ENCODE peak calls at places on chromosomes 2 and 18, in four cellular contexts. L is GM23338, V is stomach, T is SK-N-SH. D is an unnamed sample.
A peak's percentile ranks its signal among the peaks of the same experiment; 100 is the strongest.

GRCh38 chr18:23135679-23136325 is 517 bp downstream of the CABLES1 start:
- DNase-seq in V (peak; percentile 55), T (peak; percentile 84), L (peak; percentile 45), D (no peak)

GRCh38 chr2:237456200-237456731 is 30.8 kb upstream of the MLPH start:
- DNase-seq in V (no peak), T (no peak), L (no peak), D (no peak)

GRCh38 chr2:79453918-79454317 is 58.9 kb upstream of the CTNNA2 start:
- DNase-seq in L (peak; percentile 74), V (no peak), T (no peak), D (no peak)

GRCh38 chr2:69577467-69578200 is 65.9 kb downstream of the AAK1 start:
- DNase-seq in V (no peak), T (no peak), L (no peak), D (no peak)

GRCh38 chr2:41381701-41382100 is 666.1 kb upstream of the PKDCC start:
- DNase-seq in L (no peak), V (no peak), T (no peak), D (no peak)

GRCh38 chr2:173058673-173059072 is 17.0 kb upstream of the MAP3K20 start:
- DNase-seq in V (no peak), L (no peak), T (no peak), D (no peak)

GRCh38 chr2:179751184-179751809 is 110.1 kb downstream of the ZNF385B start:
- DNase-seq in V (no peak), L (peak; percentile 42), T (peak; percentile 41), D (peak; percentile 10)

GRCh38 chr18:21747764-21748693 is 7.4 kb downstream of the MIB1 start:
- DNase-seq in T (peak; percentile 37), L (no peak), V (no peak), D (no peak)

DNA sequence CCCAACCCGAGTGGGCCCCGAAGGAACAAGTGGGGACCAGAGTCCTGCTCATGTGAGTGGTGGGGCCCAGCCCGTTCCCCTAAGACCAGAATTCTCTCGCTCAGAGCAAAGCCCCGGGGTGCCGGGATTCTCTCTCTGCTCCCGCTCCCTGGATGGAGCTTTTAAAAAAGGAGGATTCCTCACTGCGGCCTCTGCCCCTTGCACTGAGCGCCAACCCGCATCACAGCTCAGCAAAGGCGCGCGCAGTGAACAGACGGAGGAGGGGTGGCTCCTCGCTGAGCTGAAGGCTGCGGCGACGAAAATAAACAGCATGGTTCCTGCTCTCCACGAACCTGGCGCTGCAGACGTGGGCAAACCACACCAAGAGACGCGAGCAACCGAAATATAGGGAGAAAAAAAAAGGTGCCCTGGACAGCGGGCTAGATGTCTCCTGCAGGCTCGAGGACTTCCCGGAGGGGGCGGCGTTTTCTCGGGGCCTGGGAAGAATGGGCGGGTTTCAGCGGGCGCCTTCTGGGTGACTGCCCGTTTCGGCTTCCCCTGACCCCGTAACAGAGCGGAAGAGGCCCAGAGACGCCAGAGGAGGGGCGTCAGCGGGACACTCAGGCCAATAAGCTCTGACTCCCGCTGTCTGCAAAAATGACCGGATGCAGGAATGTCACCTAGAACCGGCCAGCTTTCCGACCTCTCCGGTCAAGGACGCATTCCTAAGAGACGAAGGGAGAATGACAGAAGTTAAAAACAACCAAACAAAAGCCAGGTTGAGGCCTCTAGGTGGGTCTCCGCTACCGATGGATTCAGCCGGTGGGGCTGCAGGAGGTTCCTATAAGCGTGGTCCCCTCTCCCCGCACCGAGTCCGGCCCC is 819 bp upstream of the KLF11 start:
- DNase-seq in L (peak; percentile 78), V (peak; percentile 74), T (no peak), D (peak; percentile 22)
- H3K4me3 ChIP-seq in L (peak overlapping the region; percentile 59), V (peak overlapping the region; percentile 34), T (no peak overlapping the region), D (peak overlapping the region; percentile 92)

DNA sequence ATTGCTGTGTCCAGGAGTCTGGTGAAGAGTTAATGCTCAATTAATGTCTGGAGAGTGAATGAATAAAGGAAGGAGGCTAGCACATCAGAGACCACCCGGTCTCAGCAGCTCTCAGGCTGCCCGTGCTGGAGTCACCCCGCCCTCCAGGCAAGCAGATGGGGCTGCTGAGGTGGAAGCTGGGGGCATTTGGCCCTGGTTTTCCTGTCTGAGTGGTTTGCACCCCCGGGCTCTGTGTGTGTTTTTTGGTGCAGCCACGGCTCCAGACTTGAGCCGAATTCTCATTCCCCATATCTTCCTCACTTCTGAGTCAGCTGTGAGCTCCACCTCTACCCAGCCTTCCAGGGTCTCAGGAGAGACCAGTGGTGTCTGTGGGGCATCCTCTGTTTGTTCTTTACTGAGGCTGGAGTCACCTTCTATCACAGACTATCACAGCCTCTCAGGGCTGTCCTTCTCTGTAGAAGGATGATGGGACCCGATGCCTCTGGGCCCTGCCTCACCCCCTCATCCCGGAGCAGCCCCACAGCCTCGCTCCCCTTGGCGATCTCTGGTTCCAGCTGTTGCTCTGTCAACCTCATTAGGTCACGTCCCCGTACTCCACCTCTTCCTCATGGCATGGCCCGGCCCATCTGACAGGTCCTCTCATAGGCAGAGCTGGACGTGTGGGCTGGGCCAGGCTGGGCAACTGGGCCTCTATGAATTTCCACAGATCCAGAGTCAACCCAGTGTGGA is 60.8 kb downstream of the HS1BP3 start:
- DNase-seq in V (peak; percentile 9), T (no peak), L (no peak), D (no peak)
- TF ChIP-seq POLR2AphosphoS5 in V (no peak), T (no peak), L (no peak), D (no peak)

DNA sequence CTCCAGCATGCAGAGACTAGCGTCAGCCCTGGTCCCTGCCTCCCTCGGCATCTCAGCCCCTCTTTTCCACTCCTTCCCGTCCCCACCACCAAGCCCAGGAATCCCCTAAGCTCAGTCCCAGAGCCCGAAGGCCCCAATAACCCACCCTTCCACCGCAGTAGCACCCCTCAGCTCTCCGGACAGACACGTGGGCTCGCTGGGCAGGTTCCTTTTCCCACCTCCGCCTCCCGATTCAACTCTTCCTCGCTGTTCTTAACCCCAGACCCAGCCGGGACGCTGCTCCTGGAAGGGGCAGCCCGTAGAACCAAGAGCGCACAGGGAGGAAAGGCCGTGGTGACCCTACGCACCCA is 1.4 kb downstream of the IHH start:
- DNase-seq in V (no peak), L (peak; percentile 24), T (no peak), D (no peak)
- H3K4me3 ChIP-seq in V (peak overlapping the region; percentile 54), L (peak overlapping the region; percentile 51), T (peak overlapping the region; percentile 12), D (peak overlapping the region; percentile 37)

GRCh38 chr18:59951591-59951990 is 51.8 kb downstream of the PMAIP1 start:
- DNase-seq in V (no peak), L (no peak), T (no peak), D (no peak)

GRCh38 chr18:59957957-59958356 is 58.2 kb downstream of the PMAIP1 start:
- DNase-seq in V (peak; percentile 71), L (no peak), T (peak; percentile 78), D (no peak)

GRCh38 chr18:59954241-59954640 is 54.4 kb downstream of the PMAIP1 start:
- DNase-seq in T (no peak), V (no peak), L (no peak), D (no peak)

GRCh38 chr18:59952283-59953007 is 52.6 kb downstream of the PMAIP1 start:
- DNase-seq in L (no peak), T (no peak), V (no peak), D (no peak)

GRCh38 chr18:59954746-59955145 is 55.0 kb downstream of the PMAIP1 start:
- DNase-seq in V (no peak), L (no peak), T (no peak), D (no peak)
- TF ChIP-seq POLR2AphosphoS5 in V (no peak), L (no peak), T (no peak), D (no peak)

GRCh38 chr2:1602359-1603010 is 141.8 kb downstream of the PXDN start:
- DNase-seq in T (no peak), V (no peak), L (no peak), D (no peak)
- H3K4me3 ChIP-seq in T (no peak overlapping the region), V (no peak overlapping the region), L (no peak overlapping the region), D (no peak overlapping the region)

GRCh38 chr2:217893440-217893839 is 109.4 kb downstream of the TNS1 start:
- DNase-seq in T (no peak), V (peak; percentile 51), L (no peak), D (no peak)

GRCh38 chr2:217887841-217888665 is 114.7 kb downstream of the TNS1 start:
- DNase-seq in T (peak; percentile 87), L (no peak), V (no peak), D (no peak)

GRCh38 chr2:217889656-217890055 is 113.1 kb downstream of the TNS1 start:
- DNase-seq in L (no peak), V (no peak), T (no peak), D (no peak)

GRCh38 chr2:217892560-217892959 is 110.2 kb downstream of the TNS1 start:
- DNase-seq in L (no peak), T (no peak), V (no peak), D (no peak)

DNA sequence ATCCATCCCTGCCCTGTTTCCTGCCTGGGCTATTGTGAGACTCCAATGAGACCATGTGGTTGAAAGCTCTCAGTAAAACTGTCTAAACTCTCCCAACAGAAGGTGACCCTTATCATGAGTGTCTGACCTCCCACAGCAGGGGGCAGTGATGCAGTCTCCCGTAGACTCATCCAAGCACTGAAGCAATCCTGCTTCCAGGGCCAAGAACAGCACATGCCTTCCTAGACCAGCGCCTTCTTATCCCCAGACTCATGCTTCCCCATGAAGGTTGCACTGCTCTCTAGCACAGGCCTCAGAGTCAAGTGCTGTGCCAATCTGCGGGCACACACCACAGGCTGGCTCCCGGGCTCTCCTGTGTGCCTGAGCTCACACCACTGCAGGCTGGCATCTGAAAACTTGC is 112.3 kb downstream of the TNS1 start:
- DNase-seq in V (no peak), L (no peak), T (peak; percentile 53), D (no peak)
- TF ChIP-seq POLR2AphosphoS5 in V (peak; percentile 40), L (no peak), T (no peak), D (no peak)

GRCh38 chr2:44290271-44290670 is 15.0 kb downstream of the SLC3A1 start:
- DNase-seq in V (no peak), L (peak; percentile 18), T (no peak), D (no peak)

GRCh38 chr2:44295113-44295512 is 19.8 kb downstream of the SLC3A1 start:
- DNase-seq in V (peak; percentile 43), T (no peak), L (no peak), D (no peak)

GRCh38 chr2:44286884-44287638 is 11.8 kb downstream of the SLC3A1 start:
- DNase-seq in L (no peak), T (no peak), V (peak; percentile 61), D (peak; percentile 46)

GRCh38 chr2:44295636-44296359 is 20.5 kb downstream of the SLC3A1 start:
- DNase-seq in L (peak; percentile 66), T (no peak), V (no peak), D (no peak)

GRCh38 chr2:44291281-44292248 is 16.3 kb downstream of the SLC3A1 start:
- DNase-seq in V (peak; percentile 84), L (peak; percentile 52), T (peak; percentile 76), D (peak; percentile 77)
- H3K4me3 ChIP-seq in V (no peak overlapping the region), L (no peak overlapping the region), T (peak overlapping the region; percentile 46), D (peak overlapping the region; percentile 32)

GRCh38 chr18:79384151-79384807 is 11.5 kb upstream of the NFATC1 start:
- DNase-seq in L (no peak), T (peak; percentile 39), V (no peak), D (no peak)
- TF ChIP-seq POLR2AphosphoS5 in L (no peak), T (no peak), V (no peak), D (no peak)

D was measured in Panc1.